ENCODE peak calls at places on chromosomes 1 and 21, in eight cellular contexts. A is tibial nerve, C is upper lobe of right lung, K is RWPE1, L is SK-N-SH, Q is thoracic aorta, I is body of pancreas, H is AG04450. W is an unnamed sample.

GRCh38 chr1:145720878-145721671 is 1.8 kb downstream of the CD160 start:
- DNase-seq in I (peak), Q (peak), H (peak), L (peak), K (peak), C (peak), A (peak), W (peak)

GRCh38 chr1:200039849-200040479 is 12.5 kb downstream of the NR5A2 start:
- DNase-seq in K (no peak), H (no peak), A (no peak), I (no peak), L (peak), Q (no peak), C (no peak), W (no peak)

GRCh38 chr1:203362561-203363055 is 11.7 kb upstream of the FMOD start:
- DNase-seq in A (no peak), I (no peak), H (no peak), K (no peak), L (no peak), Q (no peak), C (no peak), W (no peak)

GRCh38 chr1:80657048-80657653 is 1143.6 kb upstream of the ADGRL2 start:
- DNase-seq in I (no peak), Q (no peak), A (no peak), H (no peak), K (no peak), C (no peak), L (peak), W (no peak)

GRCh38 chr1:92473781-92474495 is 12.8 kb downstream of the GFI1 start:
- DNase-seq in L (no peak), I (no peak), K (no peak), Q (no peak), C (no peak), A (no peak), H (no peak), W (no peak)

GRCh38 chr1:53862507-53862906 is 24.4 kb upstream of the NDC1 start:
- DNase-seq in K (no peak), A (no peak), C (no peak), I (no peak), H (no peak), L (no peak), Q (no peak), W (no peak)

GRCh38 chr1:32273389-32274208 is 18.3 kb upstream of the HDAC1 start:
- DNase-seq in A (no peak), K (peak), I (no peak), L (no peak), H (no peak), Q (no peak), C (no peak), W (no peak)

GRCh38 chr1:112242470-112242869 is 153.5 kb upstream of the CTTNBP2NL start:
- DNase-seq in K (no peak), C (no peak), I (no peak), H (no peak), Q (no peak), L (no peak), A (no peak), W (no peak)

GRCh38 chr21:31772674-31773555 is 41.0 kb upstream of the SCAF4 start:
- DNase-seq in K (no peak), I (no peak), L (no peak), H (no peak), A (no peak), Q (no peak), C (no peak), W (no peak)

GRCh38 chr1:205370780-205371179 is 14.1 kb upstream of the KLHDC8A start:
- DNase-seq in C (no peak), K (no peak), L (no peak), A (no peak), H (no peak), Q (no peak), I (peak), W (no peak)

GRCh38 chr1:21341517-21342078 is 51.3 kb upstream of the ECE1 start:
- DNase-seq in L (no peak), A (no peak), Q (no peak), I (no peak), H (no peak), K (no peak), C (no peak), W (no peak)

GRCh38 chr1:77044133-77044849 is 174.9 kb downstream of the PIGK start:
- DNase-seq in K (peak), H (no peak), Q (no peak), A (no peak), L (no peak), I (no peak), C (no peak), W (no peak)

GRCh38 chr21:17660862-17661261 is 48.2 kb upstream of the BTG3 start:
- DNase-seq in H (no peak), L (no peak), C (no peak), A (no peak), I (peak), Q (no peak), K (no peak), W (no peak)

GRCh38 chr1:205067031-205067430 is 17.2 kb downstream of the TMEM81 start:
- DNase-seq in Q (no peak), A (no peak), I (no peak), L (no peak), K (no peak), C (peak), H (no peak), W (no peak)

GRCh38 chr1:199335496-199335895 is 692.0 kb upstream of the NR5A2 start:
- DNase-seq in H (no peak), I (no peak), L (no peak), K (no peak), C (no peak), Q (no peak), A (no peak), W (no peak)

GRCh38 chr21:30579351-30579750 is 10.8 kb downstream of the KRTAP22-2 start:
- DNase-seq in A (no peak), L (no peak), K (no peak), C (no peak), I (no peak), Q (no peak), H (no peak), W (no peak)

GRCh38 chr1:210252621-210253041 is 20.0 kb downstream of the SERTAD4 start:
- DNase-seq in H (no peak), C (peak), I (no peak), L (peak), K (no peak), A (no peak), Q (no peak), W (no peak)

GRCh38 chr1:181222972-181223371 is 134.5 kb downstream of the IER5 start:
- DNase-seq in I (no peak), H (no peak), K (no peak), Q (no peak), L (no peak), A (no peak), C (no peak), W (no peak)

GRCh38 chr1:183893561-183894289 is 88.8 kb downstream of the RGL1 start:
- DNase-seq in L (no peak), Q (no peak), I (no peak), K (no peak), A (no peak), H (no peak), C (no peak), W (no peak)

GRCh38 chr1:169133801-169134558 is 27.5 kb downstream of the ATP1B1 start:
- DNase-seq in A (no peak), K (no peak), Q (no peak), C (no peak), H (no peak), I (no peak), L (no peak), W (no peak)
- TF ChIP-seq CTCF in A (no peak), K (no peak), Q (no peak), C (peak), H (peak), I (no peak), L (peak), W (no peak)

DNA sequence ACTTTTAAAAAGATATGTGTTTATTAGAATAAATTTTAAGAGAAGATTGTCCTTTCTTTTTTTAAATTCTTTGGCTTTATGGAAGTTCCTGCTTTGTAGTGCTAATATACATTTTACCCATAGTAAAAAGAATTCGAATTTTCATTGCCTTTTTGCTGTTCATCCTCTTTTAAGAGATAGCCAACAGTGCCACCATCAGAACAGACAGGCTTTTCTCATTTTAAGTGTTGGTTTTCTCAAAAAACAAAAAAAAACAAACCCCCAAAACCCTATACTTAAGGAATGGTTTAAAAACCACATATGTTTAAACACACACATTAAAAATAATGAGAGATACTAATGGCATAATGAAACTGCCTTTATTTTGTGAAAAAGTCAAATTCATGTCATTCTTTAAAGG is 118.8 kb downstream of the NEK7 start:
- DNase-seq in A (no peak), K (no peak), L (no peak), H (no peak), C (no peak), Q (no peak), I (no peak), W (no peak)
- TF ChIP-seq CTCF in A (no peak), K (no peak), L (no peak), H (peak), C (no peak), Q (no peak), I (no peak), W (no peak)

DNA sequence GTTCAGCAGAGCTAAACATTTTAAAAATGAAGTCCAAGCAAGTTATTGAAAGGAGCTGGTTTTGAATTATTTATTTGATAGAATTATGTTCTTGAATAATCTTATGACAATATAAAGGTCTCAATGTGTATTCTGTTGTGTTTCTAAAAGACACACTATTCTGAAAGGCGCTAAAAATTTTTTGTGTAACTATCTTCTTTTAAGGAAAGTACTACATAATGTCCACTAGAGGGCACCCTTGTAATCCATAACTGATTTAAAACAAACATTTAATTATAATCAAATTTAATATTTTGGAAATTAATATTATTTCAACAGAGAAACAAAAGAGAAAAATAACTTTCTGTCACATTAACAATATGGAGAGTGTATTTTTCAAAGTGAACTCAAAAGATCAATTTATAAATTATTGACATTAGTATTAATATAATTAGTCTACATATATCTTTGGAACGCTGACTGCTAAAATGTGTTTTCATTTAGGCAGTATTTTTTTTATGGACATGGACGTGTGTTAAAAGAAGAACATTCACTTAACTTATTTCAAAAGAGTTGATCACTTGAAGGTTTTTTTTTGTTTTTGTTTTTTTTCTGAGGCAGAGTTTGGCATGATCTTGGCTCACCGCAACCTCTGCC is 248.4 kb downstream of the DENND1B start:
- DNase-seq in Q (no peak), L (peak), H (peak), K (peak), I (no peak), C (no peak), A (no peak), W (no peak)
- TF ChIP-seq CTCF in Q (peak), L (peak), H (peak), K (peak), I (peak), C (peak), A (peak), W (no peak)

GRCh38 chr1:213659580-213660547 is 327.9 kb upstream of the PROX1 start:
- DNase-seq in Q (no peak), C (no peak), I (no peak), L (no peak), K (no peak), H (no peak), A (no peak), W (no peak)
- TF ChIP-seq CTCF in Q (no peak), C (no peak), I (no peak), L (no peak), K (no peak), H (no peak), A (no peak), W (no peak)

DNA sequence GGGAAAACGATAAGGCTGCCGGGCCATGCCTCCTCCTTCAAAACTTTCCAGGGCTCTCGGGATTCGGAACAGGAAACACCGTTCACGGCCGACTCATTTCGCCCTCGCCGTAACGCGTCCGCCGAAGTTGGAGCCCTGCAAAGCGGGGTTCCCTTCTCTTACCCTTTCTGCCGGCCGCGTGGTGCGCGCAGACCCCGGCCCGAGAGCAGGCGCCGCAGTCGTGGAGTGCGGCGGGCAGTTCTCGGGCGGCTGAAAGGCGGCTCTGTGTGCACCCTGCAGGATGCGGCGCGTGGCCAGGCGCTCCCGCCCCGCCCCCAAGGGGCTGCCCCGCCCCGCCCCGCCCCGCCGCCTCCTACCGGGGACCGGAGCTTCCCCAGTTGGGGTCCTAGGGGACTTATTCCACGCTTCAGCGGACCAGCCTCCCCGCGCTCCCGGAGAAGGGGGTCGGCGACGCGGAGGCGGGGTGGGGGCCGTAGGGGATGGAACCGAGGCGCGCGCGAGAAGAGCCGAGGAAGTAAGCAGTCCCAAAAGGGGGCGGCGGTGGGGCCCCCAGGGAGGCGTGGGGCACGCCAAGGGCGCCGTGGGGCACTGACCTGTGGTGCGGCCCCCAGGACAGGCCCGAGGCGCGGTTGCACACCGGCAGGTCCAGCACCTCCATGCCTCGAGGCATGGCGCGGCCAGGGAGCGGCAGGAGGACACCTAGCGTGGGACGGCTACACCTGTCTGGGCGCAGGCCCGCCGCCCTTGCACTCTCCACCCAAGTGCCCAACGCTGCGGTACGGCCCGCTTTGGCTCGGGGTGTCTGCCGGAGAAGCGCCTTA is at the start of gene MCOLN2:
- DNase-seq in I (peak), A (no peak), C (peak), K (peak), L (peak), Q (no peak), H (no peak), W (no peak)
- TF ChIP-seq CTCF in I (no peak), A (no peak), C (no peak), K (no peak), L (no peak), Q (no peak), H (no peak), W (no peak)

GRCh38 chr21:35441868-35442582 is 392.9 kb upstream of the RUNX1 start:
- DNase-seq in H (no peak), L (no peak), C (no peak), Q (no peak), I (no peak), K (no peak), A (no peak), W (no peak)

GRCh38 chr21:35437941-35438340 is 388.8 kb upstream of the RUNX1 start:
- DNase-seq in K (no peak), Q (no peak), A (no peak), H (no peak), L (no peak), C (no peak), I (no peak), W (no peak)

GRCh38 chr21:35438643-35439404 is 389.7 kb upstream of the RUNX1 start:
- DNase-seq in H (no peak), L (no peak), A (no peak), Q (no peak), K (no peak), C (no peak), I (no peak), W (no peak)

GRCh38 chr21:35436899-35437298 is 387.8 kb upstream of the RUNX1 start:
- DNase-seq in H (no peak), A (no peak), I (no peak), Q (no peak), L (no peak), K (no peak), C (no peak), W (no peak)
- TF ChIP-seq CTCF in H (no peak), A (no peak), I (no peak), Q (no peak), L (peak), K (no peak), C (no peak), W (no peak)

DNA sequence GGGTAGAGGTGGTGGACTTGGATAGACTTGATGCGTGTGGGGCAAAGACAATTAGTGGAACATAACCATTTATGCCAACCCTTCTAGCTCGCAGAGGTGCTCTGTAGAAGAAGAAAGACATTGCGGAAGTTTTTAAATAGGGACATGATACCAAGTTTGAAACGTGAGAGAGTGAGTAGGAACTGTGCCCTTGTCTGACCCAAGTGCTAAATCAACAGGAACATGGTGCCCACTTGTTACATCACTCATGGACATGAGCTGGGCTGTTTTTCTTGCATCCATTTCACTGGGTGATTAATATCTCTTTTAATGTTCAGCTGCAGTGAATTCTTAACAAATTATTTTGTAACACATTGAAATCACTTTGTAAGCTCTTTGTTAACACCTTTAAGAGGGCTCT is 408.1 kb upstream of the VAMP3 start:
- DNase-seq in H (no peak), Q (no peak), I (no peak), C (no peak), K (no peak), A (no peak), L (no peak), W (no peak)
- TF ChIP-seq CTCF in H (no peak), Q (no peak), I (no peak), C (no peak), K (no peak), A (no peak), L (no peak), W (no peak)

GRCh38 chr1:23019094-23019850 is at the start of gene KDM1A:
- DNase-seq in C (peak), Q (peak), L (peak), A (peak), I (peak), K (peak), H (peak), W (peak)
- TF ChIP-seq CTCF in C (no peak), Q (no peak), L (peak), A (no peak), I (no peak), K (peak), H (peak), W (no peak)

W was measured in omental fat pad.